ENCODE peak calls at places on chromosomes 7 and 10, in seven cellular contexts. One of them, this sample, is unnamed.

GRCh38 chr10:1591742-1592141 is 145.6 kb downstream of the ADARB2 start:
- DNase-seq in KG1: no peak
- DNase-seq in NCI-H2029: no peak
- DNase-seq in AG08396: no peak
- DNase-seq in dorsolateral prefrontal cortex: no peak
- DNase-seq in heart left ventricle: no peak
- DNase-seq in HAP-1: no peak
- DNase-seq in this sample: no peak

GRCh38 chr7:2521952-2522591 is 2.5 kb downstream of the LFNG start:
- DNase-seq in NCI-H2029: peak
- DNase-seq in KG1: peak
- DNase-seq in HAP-1: no peak
- DNase-seq in dorsolateral prefrontal cortex: no peak
- DNase-seq in heart left ventricle: peak
- DNase-seq in AG08396: no peak
- DNase-seq in this sample: no peak

GRCh38 chr7:5382281-5383041 is 41.2 kb downstream of the TNRC18 start:
- DNase-seq in dorsolateral prefrontal cortex: no peak
- DNase-seq in NCI-H2029: no peak
- DNase-seq in HAP-1: peak
- DNase-seq in AG08396: no peak
- DNase-seq in KG1: no peak
- DNase-seq in heart left ventricle: no peak
- DNase-seq in this sample: no peak

GRCh38 chr7:32564542-32564941 is 69.3 kb downstream of the AVL9 start:
- DNase-seq in NCI-H2029: no peak
- DNase-seq in AG08396: peak
- DNase-seq in heart left ventricle: no peak
- DNase-seq in KG1: no peak
- DNase-seq in dorsolateral prefrontal cortex: no peak
- DNase-seq in HAP-1: no peak
- DNase-seq in this sample: peak

GRCh38 chr10:122207596-122207995 is 63.5 kb upstream of the BTBD16 start:
- DNase-seq in dorsolateral prefrontal cortex: no peak
- DNase-seq in HAP-1: no peak
- DNase-seq in heart left ventricle: no peak
- DNase-seq in AG08396: no peak
- DNase-seq in KG1: no peak
- DNase-seq in NCI-H2029: peak
- DNase-seq in this sample: peak

GRCh38 chr7:75992083-75992755 is 2.2 kb downstream of the TMEM120A start:
- DNase-seq in AG08396: no peak
- DNase-seq in dorsolateral prefrontal cortex: no peak
- DNase-seq in heart left ventricle: no peak
- DNase-seq in NCI-H2029: no peak
- DNase-seq in HAP-1: no peak
- DNase-seq in KG1: no peak
- DNase-seq in this sample: no peak

GRCh38 chr10:16847644-16848043 is 30.4 kb upstream of the RSU1 start:
- DNase-seq in dorsolateral prefrontal cortex: no peak
- DNase-seq in KG1: no peak
- DNase-seq in HAP-1: no peak
- DNase-seq in heart left ventricle: no peak
- DNase-seq in NCI-H2029: no peak
- DNase-seq in AG08396: peak
- DNase-seq in this sample: no peak

GRCh38 chr7:99193527-99194214 is 14.2 kb downstream of the KPNA7 start:
- DNase-seq in dorsolateral prefrontal cortex: no peak
- DNase-seq in KG1: no peak
- DNase-seq in HAP-1: no peak
- DNase-seq in AG08396: no peak
- DNase-seq in heart left ventricle: no peak
- DNase-seq in NCI-H2029: no peak
- DNase-seq in this sample: no peak

GRCh38 chr7:2224934-2225333 is 7.8 kb downstream of the MAD1L1 start:
- DNase-seq in KG1: no peak
- DNase-seq in NCI-H2029: no peak
- DNase-seq in AG08396: no peak
- DNase-seq in dorsolateral prefrontal cortex: no peak
- DNase-seq in heart left ventricle: no peak
- DNase-seq in HAP-1: no peak
- DNase-seq in this sample: no peak

GRCh38 chr10:38047666-38048065 is 37.2 kb downstream of the ZNF33A start:
- DNase-seq in dorsolateral prefrontal cortex: no peak
- DNase-seq in KG1: no peak
- DNase-seq in AG08396: no peak
- DNase-seq in HAP-1: no peak
- DNase-seq in NCI-H2029: no peak
- DNase-seq in heart left ventricle: no peak
- DNase-seq in this sample: no peak

GRCh38 chr7:126501617-126502016 is 751.1 kb downstream of the GRM8 start:
- DNase-seq in HAP-1: no peak
- DNase-seq in NCI-H2029: no peak
- DNase-seq in KG1: no peak
- DNase-seq in AG08396: no peak
- DNase-seq in heart left ventricle: no peak
- DNase-seq in dorsolateral prefrontal cortex: no peak
- DNase-seq in this sample: peak

GRCh38 chr10:65903620-65904019 is 1022.2 kb upstream of the LRRTM3 start:
- DNase-seq in dorsolateral prefrontal cortex: no peak
- DNase-seq in AG08396: no peak
- DNase-seq in heart left ventricle: no peak
- DNase-seq in HAP-1: no peak
- DNase-seq in KG1: no peak
- DNase-seq in NCI-H2029: no peak
- DNase-seq in this sample: no peak

GRCh38 chr10:5594271-5595036 is 69.7 kb downstream of the CALML3 start:
- DNase-seq in HAP-1: no peak
- DNase-seq in NCI-H2029: no peak
- DNase-seq in dorsolateral prefrontal cortex: no peak
- DNase-seq in heart left ventricle: no peak
- DNase-seq in KG1: no peak
- DNase-seq in AG08396: no peak
- DNase-seq in this sample: no peak

GRCh38 chr7:155467846-155468821 is 10.2 kb downstream of the EN2 start:
- DNase-seq in AG08396: no peak
- DNase-seq in HAP-1: peak
- DNase-seq in dorsolateral prefrontal cortex: no peak
- DNase-seq in NCI-H2029: no peak
- DNase-seq in heart left ventricle: no peak
- DNase-seq in KG1: no peak
- DNase-seq in this sample: no peak

This sample was measured in SHP77.